ENCODE peak calls at places on chromosome X, in four cellular contexts. M is astrocyte of the spinal cord, I is epithelial cell of esophagus, S is prostate gland. F is an unnamed sample.

GRCh38 chrX:103585421-103586313 is at the start of gene TCEAL4:
- DNase-seq in S (peak), I (peak), M (no peak), F (peak)

GRCh38 chrX:9231491-9231890 is 197.6 kb upstream of the FAM9B start:
- DNase-seq in I (peak), M (peak), S (no peak), F (no peak)

GRCh38 chrX:34300871-34301270 is 168.8 kb upstream of the FAM47A start:
- DNase-seq in M (peak), S (peak), I (peak), F (no peak)

GRCh38 chrX:38260231-38260630 is 39.6 kb upstream of the SRPX start:
- DNase-seq in I (peak), M (peak), S (peak), F (no peak)

GRCh38 chrX:101171883-101172400 is 47.6 kb upstream of the DRP2 start:
- DNase-seq in M (peak), I (no peak), S (no peak), F (no peak)

GRCh38 chrX:119201570-119201969 is 34.5 kb upstream of the PGRMC1 start:
- DNase-seq in S (no peak), I (peak), M (no peak), F (no peak)

GRCh38 chrX:105050921-105051320 is 169.6 kb downstream of the TEX13A start:
- DNase-seq in I (no peak), M (no peak), S (no peak), F (no peak)

GRCh38 chrX:7215842-7216241 is 67.9 kb upstream of the PUDP start:
- DNase-seq in M (no peak), S (no peak), I (no peak), F (no peak)

GRCh38 chrX:40818236-40818635 is 82.9 kb upstream of the MED14 start:
- DNase-seq in S (no peak), M (no peak), I (no peak), F (no peak)

GRCh38 chrX:131040781-131041180 is 17.4 kb upstream of the ARHGAP36 start:
- DNase-seq in M (no peak), S (no peak), I (no peak), F (no peak)

GRCh38 chrX:53241558-53241957 is 16.6 kb upstream of the KDM5C start:
- DNase-seq in M (no peak), I (no peak), S (no peak), F (no peak)

GRCh38 chrX:133561251-133561650 is 146.0 kb upstream of the GPC4 start:
- DNase-seq in M (peak), I (no peak), S (no peak), F (no peak)

GRCh38 chrX:14616876-14617275 is 87.5 kb downstream of the GLRA2 start:
- DNase-seq in M (no peak), S (no peak), I (no peak), F (no peak)

GRCh38 chrX:4876268-4876667 is 1162.8 kb upstream of the PRKX start:
- DNase-seq in M (no peak), S (no peak), I (no peak), F (no peak)

GRCh38 chrX:143461616-143462015 is 55.7 kb downstream of the SPANXN3 start:
- DNase-seq in M (no peak), I (no peak), S (no peak), F (no peak)

GRCh38 chrX:2401590-2402360 is 99.0 kb downstream of the DHRSX start:
- DNase-seq in S (peak), M (peak), I (peak), F (no peak)

GRCh38 chrX:87580862-87581261 is 63.3 kb downstream of the KLHL4 start:
- DNase-seq in S (no peak), M (no peak), I (no peak), F (no peak)

GRCh38 chrX:13898603-13899002 is 81.7 kb upstream of the GPM6B start:
- DNase-seq in S (no peak), M (no peak), I (peak), F (no peak)

GRCh38 chrX:13091111-13091765 is 46.8 kb upstream of the FAM9C start:
- DNase-seq in M (no peak), S (no peak), I (no peak), F (no peak)

GRCh38 chrX:21373001-21373400 is 1.2 kb upstream of the CNKSR2 start:
- DNase-seq in S (no peak), I (no peak), M (no peak), F (no peak)

GRCh38 chrX:26352891-26353430 is 137.0 kb downstream of the MAGEB5 start:
- DNase-seq in I (no peak), M (no peak), S (no peak), F (no peak)

GRCh38 chrX:122188751-122189150 is 995.3 kb upstream of the GRIA3 start:
- DNase-seq in S (no peak), M (no peak), I (peak), F (no peak)

GRCh38 chrX:19715711-19716638 is 171.4 kb downstream of the SH3KBP1 start:
- DNase-seq in I (no peak), S (no peak), M (no peak), F (no peak)

GRCh38 chrX:19040373-19040772 is 56.5 kb upstream of the PHKA2 start:
- DNase-seq in S (no peak), I (peak), M (peak), F (no peak)

GRCh38 chrX:115625577-115626301 is 64.8 kb downstream of the PLS3 start:
- DNase-seq in M (peak), S (no peak), I (peak), F (no peak)

GRCh38 chrX:145405012-145405411 is 157.7 kb downstream of the SPANXN1 start:
- DNase-seq in M (peak), S (no peak), I (peak), F (peak)

GRCh38 chrX:19046343-19047215 is 62.7 kb upstream of the PHKA2 start:
- DNase-seq in S (no peak), I (peak), M (peak), F (no peak)

GRCh38 chrX:29243942-29244341 is 656.7 kb downstream of the IL1RAPL1 start:
- DNase-seq in S (no peak), M (no peak), I (no peak), F (no peak)

GRCh38 chrX:50206753-50207152 is 2.2 kb downstream of the CCNB3 start:
- DNase-seq in I (no peak), M (no peak), S (no peak), F (no peak)

GRCh38 chrX:50202539-50202938 is 1.7 kb upstream of the AKAP4 start:
- DNase-seq in I (peak), M (no peak), S (no peak), F (no peak)

GRCh38 chrX:50200907-50201306 is at the start of gene AKAP4:
- DNase-seq in S (no peak), I (no peak), M (no peak), F (no peak)

GRCh38 chrX:50204364-50204899 is at the start of gene CCNB3:
- DNase-seq in M (peak), I (peak), S (peak), F (peak)
- TF ChIP-seq CTCF in M (peak), I (peak), S (peak), F (peak)

GRCh38 chrX:54422168-54422567 is 18.0 kb upstream of the TSR2 start:
- DNase-seq in S (no peak), I (peak), M (no peak), F (no peak)

GRCh38 chrX:54427837-54428424 is 12.3 kb upstream of the TSR2 start:
- DNase-seq in S (no peak), M (no peak), I (no peak), F (no peak)

GRCh38 chrX:54419559-54420302 is 20.5 kb upstream of the TSR2 start:
- DNase-seq in M (no peak), I (no peak), S (no peak), F (no peak)

GRCh38 chrX:54423161-54423888 is 16.9 kb upstream of the TSR2 start:
- DNase-seq in S (no peak), M (no peak), I (no peak), F (no peak)
- TF ChIP-seq CTCF in S (no peak), M (peak), I (no peak), F (no peak)

DNA sequence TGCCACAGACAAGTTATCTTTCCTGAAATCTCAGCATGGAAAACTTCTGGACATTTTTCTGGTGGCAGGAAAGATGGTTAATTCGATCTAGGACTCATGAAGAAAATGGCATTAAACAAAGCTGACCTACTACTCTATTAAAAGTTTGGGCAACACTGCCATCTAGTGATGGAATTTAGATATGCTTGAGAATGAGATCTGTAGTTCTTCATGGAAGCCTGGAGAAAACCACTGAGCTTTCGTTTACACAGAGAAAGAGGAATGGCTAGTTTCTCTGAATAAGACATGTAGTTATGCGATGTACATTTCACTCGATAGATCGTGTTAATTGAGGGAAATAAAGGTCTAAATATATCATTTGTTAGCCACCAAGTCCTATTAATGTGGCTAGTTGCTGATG is 51.7 kb upstream of the CHRDL1 start:
- DNase-seq in I (peak), M (peak), S (peak), F (no peak)
- TF ChIP-seq CTCF in I (peak), M (peak), S (no peak), F (peak)

DNA sequence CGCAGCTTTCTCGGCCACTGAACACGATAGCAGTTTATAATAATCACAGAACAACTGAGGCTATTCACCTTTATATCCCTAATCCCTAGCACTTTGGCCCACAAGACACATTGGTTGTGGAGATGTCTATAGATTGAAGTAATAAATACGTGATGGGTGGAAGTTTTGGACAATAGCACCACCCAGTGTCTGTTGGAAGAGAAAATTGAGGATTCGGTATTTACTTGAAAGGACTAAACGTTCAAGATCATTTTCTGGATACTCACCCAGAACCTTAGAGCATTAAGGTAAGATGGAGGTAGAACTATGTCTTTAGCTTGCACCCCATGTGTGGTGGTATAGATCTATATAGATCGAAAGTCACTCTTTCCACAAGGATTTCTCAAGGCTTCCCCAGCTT is 792 bp upstream of the TMSB15A start:
- DNase-seq in S (no peak), I (peak), M (peak), F (no peak)
- TF ChIP-seq CTCF in S (no peak), I (no peak), M (no peak), F (no peak)

GRCh38 chrX:79413009-79413408 is 45.9 kb upstream of the ITM2A start:
- DNase-seq in M (peak), I (peak), S (no peak), F (no peak)
- TF ChIP-seq CTCF in M (peak), I (no peak), S (no peak), F (peak)

GRCh38 chrX:10744011-10744410 is 123.6 kb upstream of the MID1 start:
- DNase-seq in I (peak), M (no peak), S (no peak), F (no peak)
- TF ChIP-seq CTCF in I (no peak), M (no peak), S (no peak), F (no peak)

GRCh38 chrX:17046478-17047097 is 100.1 kb downstream of the REPS2 start:
- DNase-seq in S (peak), M (peak), I (peak), F (peak)
- TF ChIP-seq CTCF in S (peak), M (peak), I (peak), F (peak)

GRCh38 chrX:66200050-66200664 is 36.1 kb downstream of the HEPH start:
- DNase-seq in I (peak), S (no peak), M (no peak), F (no peak)

GRCh38 chrX:66203114-66203513 is 39.1 kb downstream of the HEPH start:
- DNase-seq in I (no peak), S (no peak), M (no peak), F (no peak)

DNA sequence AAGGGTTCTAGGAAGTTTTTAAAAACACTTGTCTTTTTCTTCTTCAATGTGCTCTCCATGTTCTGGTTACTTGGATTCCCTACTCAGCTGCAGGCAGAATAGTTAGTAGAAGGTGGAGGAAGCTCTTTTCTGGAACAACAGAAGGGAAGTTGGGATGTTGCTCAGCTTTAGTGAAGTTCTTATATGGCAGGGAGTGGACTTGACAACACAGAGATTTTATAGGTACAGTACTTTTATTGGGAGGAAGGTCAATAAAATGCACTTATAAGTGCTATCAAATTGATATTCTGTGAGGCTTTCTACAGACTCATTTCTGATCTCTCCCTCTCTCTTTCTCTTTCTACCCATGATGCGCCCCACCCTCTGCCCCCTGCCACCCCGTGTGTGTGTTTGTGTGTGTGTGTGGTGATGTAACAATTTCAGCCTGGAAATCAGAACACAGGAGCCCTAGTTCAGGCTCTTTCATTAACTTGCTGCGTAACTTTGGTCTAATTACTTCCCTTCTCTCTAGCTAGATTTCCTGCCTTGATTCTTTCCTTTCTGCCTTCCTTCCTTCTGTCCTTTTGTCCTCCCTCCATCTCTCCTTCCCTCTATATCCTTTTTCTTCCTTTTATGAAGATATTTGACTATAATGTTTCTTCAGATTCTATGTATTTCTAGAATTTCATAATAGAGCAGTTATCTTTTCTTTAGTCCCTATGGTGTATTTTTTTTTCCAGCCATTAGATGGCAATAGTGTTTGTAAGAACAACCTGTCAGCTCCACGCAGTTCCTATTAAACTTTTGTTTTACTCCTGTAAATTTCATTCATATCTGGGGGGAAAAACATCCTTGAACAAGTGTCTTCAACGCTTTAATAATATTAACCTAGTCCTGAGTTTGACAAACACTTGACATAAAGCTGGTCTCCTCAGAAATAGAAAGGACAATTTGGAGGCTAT is 37.1 kb downstream of the HEPH start:
- DNase-seq in I (peak), S (no peak), M (peak), F (peak)
- TF ChIP-seq CTCF in I (no peak), S (no peak), M (peak), F (no peak)

GRCh38 chrX:153662266-153662665 is 11.3 kb downstream of the PNCK start:
- DNase-seq in M (no peak), I (peak), S (peak), F (peak)
- TF ChIP-seq CTCF in M (peak), I (peak), S (no peak), F (peak)

GRCh38 chrX:109826954-109827708 is 94.1 kb upstream of the ACSL4 start:
- DNase-seq in S (no peak), I (peak), M (peak), F (no peak)
- TF ChIP-seq CTCF in S (no peak), I (no peak), M (peak), F (no peak)